ENCODE peak calls at places on chromosomes 7 and 10, in five cellular contexts. G is activated CD4-positive, CD25-positive, alpha-beta regulatory T cell; K is activated CD8-positive, alpha-beta memory T cell treated with anti-CD3 and anti-CD28 coated beads, Interleukin-2, amount 50 U/mL, for 48 hours; N is AG20443; B is iPS-NIHi11. L is an unnamed sample.

GRCh38 chr10:125994601-125995000 is 98.2 kb downstream of the FANK1 start:
- DNase-seq in N (no peak), K (no peak), B (no peak), G (no peak), L (no peak)

GRCh38 chr7:110204527-110204926 is 886.4 kb upstream of the LRRN3 start:
- DNase-seq in B (peak), G (no peak), K (no peak), N (no peak), L (no peak)

GRCh38 chr10:30374353-30374752 is 25.3 kb upstream of the MTPAP start:
- DNase-seq in N (no peak), G (no peak), B (peak), K (no peak), L (no peak)

GRCh38 chr10:31683682-31684081 is 244.9 kb downstream of the ARHGAP12 start:
- DNase-seq in K (no peak), B (no peak), G (no peak), N (no peak), L (no peak)

GRCh38 chr7:132485600-132486594 is 90.4 kb downstream of the PLXNA4 start:
- DNase-seq in N (no peak), G (no peak), K (no peak), B (no peak), L (no peak)

GRCh38 chr10:88986549-88987242 is 3.9 kb upstream of the FAS start:
- DNase-seq in N (no peak), B (peak), G (no peak), K (no peak), L (peak)

GRCh38 chr7:12322287-12322902 is 81.3 kb downstream of the VWDE start:
- DNase-seq in N (peak), G (no peak), B (no peak), K (no peak), L (peak)

GRCh38 chr7:53531-53930 is 138.8 kb upstream of the FAM20C start:
- DNase-seq in N (no peak), G (no peak), K (no peak), B (no peak), L (no peak)

GRCh38 chr7:6393667-6394056 is 54.1 kb downstream of the DAGLB start:
- DNase-seq in B (no peak), K (no peak), N (no peak), G (no peak), L (no peak)

GRCh38 chr10:103687172-103687571 is 168.2 kb downstream of the SH3PXD2A start:
- DNase-seq in N (no peak), K (no peak), B (no peak), G (no peak), L (no peak)

GRCh38 chr10:57786850-57787750 is 480.6 kb downstream of the IPMK start:
- DNase-seq in N (no peak), K (no peak), B (no peak), G (no peak), L (no peak)

GRCh38 chr7:47771301-47771989 is 176.8 kb downstream of the PKD1L1 start:
- DNase-seq in N (peak), G (no peak), B (no peak), K (no peak), L (no peak)

GRCh38 chr7:144019457-144019856 is 19.3 kb downstream of the OR6B1 start:
- DNase-seq in N (peak), K (no peak), B (no peak), G (no peak), L (no peak)

GRCh38 chr10:47256753-47257336 is 43.2 kb upstream of the GDF10 start:
- DNase-seq in B (no peak), G (no peak), K (no peak), N (no peak), L (no peak)

GRCh38 chr7:15167912-15168311 is 265.4 kb upstream of the DGKB start:
- DNase-seq in K (no peak), B (no peak), N (no peak), G (no peak), L (no peak)

GRCh38 chr7:143279186-143280098 is 5.3 kb upstream of the TMEM139 start:
- DNase-seq in B (peak), K (no peak), N (peak), G (no peak), L (no peak)

L was measured in RPMI8226.